ENCODE peak calls at places on chromosomes 13 and 19, in five cellular contexts. W is GM12878, I is K562, T is HepG2, N is H1. L is an unnamed sample.

GRCh38 chr13:99351772-99352171 is 44.6 kb upstream of the GPR183 start:
- DNase-seq in W (no peak), I (no peak), T (no peak), N (peak; percentile 20), L (no peak)

GRCh38 chr19:18665771-18666202 is 17.7 kb upstream of the CRTC1 start:
- DNase-seq in W (no peak), I (no peak), T (no peak), N (no peak), L (no peak)

GRCh38 chr13:78609464-78610205 is 6.3 kb upstream of the POU4F1 start:
- DNase-seq in W (no peak), I (no peak), T (no peak), N (peak; percentile 72), L (peak; percentile 54)

GRCh38 chr13:108176685-108177274 is 38.6 kb downstream of the LIG4 start:
- DNase-seq in W (no peak), I (peak; percentile 29), T (peak; percentile 42), N (peak; percentile 81), L (peak; percentile 46)

GRCh38 chr19:51702103-51702753 is 9.1 kb downstream of the SPACA6 start:
- DNase-seq in W (no peak), I (peak; percentile 77), T (no peak), N (peak; percentile 96), L (peak; percentile 54)

GRCh38 chr13:87907202-87907601 is 236.0 kb downstream of the SLITRK5 start:
- DNase-seq in W (no peak), I (no peak), T (no peak), N (no peak), L (no peak)

GRCh38 chr13:111513766-111514611 is 193.5 kb downstream of the TEX29 start:
- DNase-seq in W (no peak), I (no peak), T (no peak), N (no peak), L (no peak)

GRCh38 chr13:44451651-44452050 is 78.0 kb downstream of the SERP2 start:
- DNase-seq in W (no peak), I (no peak), T (no peak), N (no peak), L (no peak)

GRCh38 chr13:102091231-102091630 is 310.6 kb downstream of the FGF14 start:
- DNase-seq in W (no peak), I (no peak), T (no peak), N (peak; percentile 56), L (no peak)

GRCh38 chr19:46654621-46655152 is 6.3 kb downstream of the DACT3 start:
- DNase-seq in W (no peak), I (peak; percentile 11), T (peak; percentile 27), N (peak; percentile 49), L (no peak)

GRCh38 chr19:28436320-28436719 is 776.6 kb downstream of the UQCRFS1 start:
- DNase-seq in W (no peak), I (no peak), T (no peak), N (no peak), L (no peak)

GRCh38 chr19:6767357-6768235 is at the start of gene SH2D3A:
- DNase-seq in W (peak; percentile 92), I (peak; percentile 96), T (peak; percentile 65), N (peak; percentile 98), L (peak; percentile 60)

GRCh38 chr19:518292-519231 is 11.3 kb downstream of the TPGS1 start:
- DNase-seq in W (no peak), I (peak; percentile 75), T (no peak), N (peak; percentile 75), L (no peak)

GRCh38 chr13:91817250-91817649 is 418.8 kb downstream of the GPC5 start:
- DNase-seq in W (no peak), I (peak; percentile 13), T (peak; percentile 1), N (no peak), L (peak; percentile 17)

GRCh38 chr13:77729502-77730221 is 32.2 kb downstream of the SLAIN1 start:
- DNase-seq in W (peak; percentile 64), I (no peak), T (no peak), N (no peak), L (no peak)

GRCh38 chr19:41261474-41262190 is 2.5 kb upstream of the HNRNPUL1 start:
- DNase-seq in W (no peak), I (no peak), T (no peak), N (no peak), L (no peak)

GRCh38 chr19:41264581-41265375 is 606 bp downstream of the HNRNPUL1 start:
- DNase-seq in W (no peak), I (peak; percentile 72), T (peak; percentile 46), N (no peak), L (peak; percentile 67)

GRCh38 chr19:41265376-41266153 is 1.4 kb downstream of the HNRNPUL1 start:
- DNase-seq in W (no peak), I (peak; percentile 20), T (peak; percentile 56), N (no peak), L (peak; percentile 27)

GRCh38 chr19:41263850-41264580 is at the start of gene HNRNPUL1:
- DNase-seq in W (peak; percentile 100), I (peak; percentile 93), T (peak; percentile 100), N (peak; percentile 100), L (peak; percentile 98)

DNA sequence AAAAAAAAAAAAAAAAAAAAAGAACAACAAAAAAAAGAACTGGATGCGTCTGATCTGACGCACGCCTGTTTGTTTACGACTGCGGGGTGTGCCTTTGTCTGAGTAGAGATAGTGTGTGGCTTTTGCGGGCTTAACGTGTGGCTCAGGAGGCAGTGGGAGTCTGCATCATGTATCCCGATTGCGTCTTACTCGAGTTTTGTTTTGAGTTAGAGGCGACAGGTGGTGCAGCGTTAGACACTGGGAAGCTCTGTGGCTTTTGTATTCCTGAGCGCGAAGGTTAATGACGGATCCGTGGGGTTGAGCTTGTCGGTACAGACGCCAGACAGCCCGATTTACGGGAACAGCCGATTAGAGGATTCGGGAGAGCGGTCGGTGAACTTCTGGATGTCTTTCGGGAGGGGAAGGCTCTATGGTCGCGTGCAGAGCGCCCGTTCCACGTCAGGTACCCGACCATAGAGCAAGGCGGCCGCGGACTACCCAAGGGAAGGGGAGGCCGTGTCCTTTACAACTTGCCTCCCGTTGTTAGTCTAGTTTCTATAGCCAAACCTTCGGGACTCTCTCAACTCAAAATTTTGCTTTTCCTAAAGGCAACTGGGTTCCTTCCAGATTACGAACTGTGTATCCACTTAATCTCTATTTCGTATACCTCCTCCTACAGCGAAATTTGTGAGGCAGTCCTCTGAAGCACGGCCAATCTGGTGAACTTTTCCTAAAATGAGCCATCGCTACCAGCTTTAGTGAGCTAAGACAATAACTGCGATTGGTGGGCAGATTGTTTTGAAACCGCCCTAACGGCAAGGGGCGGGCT is 926 bp upstream of the HNRNPUL1 start:
- DNase-seq in W (peak; percentile 42), I (peak; percentile 47), T (peak; percentile 35), N (peak; percentile 69), L (peak; percentile 50)
- TF ChIP-seq TAF1 in W (peak; percentile 48), I (peak; percentile 68), T (peak; percentile 45), N (peak; percentile 81), L (peak; percentile 41)

DNA sequence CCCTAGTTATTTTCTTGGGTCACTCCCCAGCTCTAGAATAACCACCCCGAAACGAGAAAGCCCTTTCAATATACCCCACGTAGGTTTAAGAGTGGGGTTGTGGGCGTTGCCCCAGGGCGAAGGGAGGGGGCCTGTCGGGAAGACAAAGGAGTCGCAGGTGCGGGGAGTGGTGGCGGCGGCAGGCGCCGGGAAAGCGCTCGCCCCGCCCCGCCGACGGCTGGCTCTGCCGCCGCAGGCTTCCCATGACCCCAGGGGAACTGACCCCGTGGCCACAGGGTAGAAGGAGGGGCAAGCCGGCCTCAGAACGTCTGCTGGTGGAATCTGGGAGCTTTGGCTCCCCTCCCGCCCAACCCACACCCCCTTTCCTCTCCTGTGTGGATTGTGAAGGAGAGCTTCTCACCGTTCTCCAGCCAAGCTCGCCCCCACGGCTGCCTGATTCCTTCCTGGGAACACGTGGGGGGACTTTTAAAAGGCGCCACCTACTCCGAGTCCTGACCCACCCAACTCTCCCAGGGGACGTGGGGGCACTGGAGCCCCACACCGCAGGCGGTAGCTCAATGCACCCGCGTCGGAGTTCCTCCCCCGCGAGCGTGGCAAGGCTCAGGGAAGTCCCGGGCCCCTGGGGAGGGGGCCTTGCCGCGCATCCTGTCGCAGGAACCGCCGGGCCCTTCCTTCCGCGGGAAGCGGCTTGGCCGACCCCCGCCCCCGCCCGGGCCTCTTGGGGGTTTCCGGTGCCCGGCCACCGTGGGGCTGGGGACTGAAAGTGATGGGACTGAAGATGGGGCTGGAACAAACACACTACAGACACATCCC is 5.5 kb downstream of the IER2 start:
- DNase-seq in W (no peak), I (peak; percentile 67), T (peak; percentile 69), N (peak; percentile 89), L (peak; percentile 63)
- H2AFZ ChIP-seq in W (no peak overlapping the region), I (peak overlapping the region; percentile 4), T (no peak overlapping the region), N (no peak overlapping the region), L (no peak overlapping the region)

DNA sequence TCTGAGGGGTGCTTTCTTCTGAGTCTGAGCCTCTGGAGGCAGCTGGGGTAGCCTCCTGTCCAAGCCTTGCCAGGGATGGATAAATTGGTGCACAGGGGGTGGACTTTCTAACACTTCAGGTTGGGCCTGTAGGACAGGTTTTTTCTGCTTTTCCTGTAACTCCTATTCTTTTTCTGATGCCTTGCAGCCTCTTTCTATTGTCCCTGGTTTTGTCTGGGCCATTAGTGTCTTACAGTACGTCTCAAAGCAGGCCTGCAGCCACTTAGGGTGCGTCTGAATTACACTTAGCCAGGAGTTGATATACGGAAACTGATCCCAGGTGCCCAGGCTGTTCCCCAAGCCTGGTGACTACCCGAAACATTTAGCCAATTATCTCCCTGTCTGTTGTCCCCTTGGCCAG is 213.3 kb upstream of the HTR2A start:
- DNase-seq in W (no peak), I (no peak), T (no peak), N (no peak), L (no peak)
- TF ChIP-seq TAF1 in W (no peak), I (no peak), T (no peak), N (no peak), L (no peak)

GRCh38 chr19:48501446-48501960 is 10.1 kb downstream of the LMTK3 start:
- DNase-seq in W (peak; percentile 43), I (peak; percentile 93), T (peak; percentile 84), N (peak; percentile 90), L (no peak)
- H2AFZ ChIP-seq in W (peak overlapping the region; percentile 61), I (peak overlapping the region; percentile 95), T (peak overlapping the region; percentile 69), N (no peak overlapping the region), L (no peak overlapping the region)

GRCh38 chr19:43623889-43624670 is 4.7 kb upstream of the ZNF428 start:
- DNase-seq in W (no peak), I (peak; percentile 93), T (no peak), N (peak; percentile 86), L (peak; percentile 75)
- TF ChIP-seq TAF1 in W (no peak), I (no peak), T (no peak), N (no peak), L (no peak)

GRCh38 chr13:114054830-114055439 is 77.5 kb downstream of the RASA3 start:
- DNase-seq in W (no peak), I (no peak), T (no peak), N (no peak), L (no peak)

GRCh38 chr13:114055766-114056165 is 76.7 kb downstream of the RASA3 start:
- DNase-seq in W (no peak), I (no peak), T (no peak), N (no peak), L (no peak)

GRCh38 chr13:114054269-114054668 is 78.2 kb downstream of the RASA3 start:
- DNase-seq in W (no peak), I (peak; percentile 87), T (no peak), N (no peak), L (peak; percentile 82)

GRCh38 chr13:114050536-114051450 is 76.9 kb upstream of the C13orf46 start:
- DNase-seq in W (no peak), I (no peak), T (no peak), N (no peak), L (no peak)

GRCh38 chr13:114053026-114053425 is 79.2 kb upstream of the C13orf46 start:
- DNase-seq in W (no peak), I (no peak), T (no peak), N (no peak), L (no peak)
- H2AFZ ChIP-seq in W (no peak overlapping the region), I (no peak overlapping the region), T (no peak overlapping the region), N (no peak overlapping the region), L (no peak overlapping the region)

GRCh38 chr19:35116085-35116801 is 620 bp downstream of the FXYD3 start:
- DNase-seq in W (no peak), I (no peak), T (no peak), N (no peak), L (no peak)
- TF ChIP-seq TAF1 in W (no peak), I (no peak), T (no peak), N (no peak), L (no peak)